ENCODE peak calls at places on chromosome 2, in four cellular contexts. C, V, K and R are unnamed samples.

GRCh38 chr2:96324716-96325037 is 440 bp upstream of the ITPRIPL1 start:
- DNase-seq in V (no peak), C (no peak), K (no peak), R (no peak)

GRCh38 chr2:181685150-181685688 is 4.9 kb upstream of the NEUROD1 start:
- DNase-seq in K (peak), V (no peak), C (peak), R (no peak)

GRCh38 chr2:26033270-26033768 is 565 bp upstream of the RAB10 start:
- DNase-seq in K (peak), C (peak), V (no peak), R (no peak)

GRCh38 chr2:237647176-237648015 is 20.0 kb downstream of the LRRFIP1 start:
- DNase-seq in C (no peak), K (no peak), V (peak), R (peak)

GRCh38 chr2:43139996-43140621 is 86.3 kb downstream of the ZFP36L2 start:
- DNase-seq in K (peak), C (no peak), V (peak), R (peak)

GRCh38 chr2:237242091-237242536 is 156.4 kb downstream of the COPS8 start:
- DNase-seq in C (no peak), V (no peak), K (no peak), R (no peak)

GRCh38 chr2:110115291-110116032 is at the start of gene MALL:
- DNase-seq in C (peak), V (no peak), K (no peak), R (no peak)

GRCh38 chr2:222708274-222708710 is 36.8 kb downstream of the MOGAT1 start:
- DNase-seq in V (peak), C (peak), K (peak), R (peak)

GRCh38 chr2:133569416-133569815 is 1.2 kb upstream of the NCKAP5 start:
- DNase-seq in V (no peak), C (no peak), K (no peak), R (no peak)

GRCh38 chr2:61469424-61470121 is 1.3 kb downstream of the USP34 start:
- DNase-seq in V (no peak), C (no peak), K (no peak), R (no peak)
- TF ChIP-seq POLR2A in V (no peak), C (no peak), K (no peak), R (no peak)

GRCh38 chr2:84115458-84115857 is 343.6 kb downstream of the SUCLG1 start:
- DNase-seq in C (no peak), K (no peak), V (no peak), R (no peak)

GRCh38 chr2:84116132-84116531 is 342.9 kb downstream of the SUCLG1 start:
- DNase-seq in C (no peak), V (no peak), K (no peak), R (no peak)
- TF ChIP-seq POLR2A in C (no peak), V (no peak), K (no peak), R (no peak)

GRCh38 chr2:189076572-189076971 is 102.4 kb downstream of the COL3A1 start:
- DNase-seq in C (peak), K (no peak), V (no peak), R (no peak)
- TF ChIP-seq POLR2A in C (no peak), K (no peak), V (no peak), R (no peak)

GRCh38 chr2:97651114-97651513 is 5.3 kb downstream of the COX5B start:
- DNase-seq in V (no peak), C (no peak), K (no peak), R (no peak)
- TF ChIP-seq POLR2A in V (no peak), C (no peak), K (no peak), R (no peak)

GRCh38 chr2:128032092-128032491 is 4.2 kb upstream of the SAP130 start:
- DNase-seq in C (no peak), K (no peak), V (no peak), R (no peak)

GRCh38 chr2:128028668-128029054 is 802 bp upstream of the SAP130 start:
- DNase-seq in V (no peak), K (no peak), C (no peak), R (no peak)

GRCh38 chr2:128027278-128027800 is 520 bp downstream of the SAP130 start:
- DNase-seq in K (peak), C (peak), V (peak), R (peak)

GRCh38 chr2:128027801-128028667 is at the start of gene SAP130:
- DNase-seq in C (peak), V (peak), K (peak), R (peak)

GRCh38 chr2:128026422-128027277 is 1.2 kb downstream of the SAP130 start:
- DNase-seq in C (no peak), V (no peak), K (no peak), R (no peak)
- TF ChIP-seq POLR2A in C (no peak), V (peak), K (no peak), R (peak)

GRCh38 chr2:40103590-40103989 is 324.5 kb upstream of the THUMPD2 start:
- DNase-seq in C (no peak), K (no peak), V (no peak), R (no peak)

GRCh38 chr2:40101076-40101688 is 322.1 kb upstream of the THUMPD2 start:
- DNase-seq in V (no peak), C (no peak), K (peak), R (no peak)

GRCh38 chr2:40105593-40105992 is 326.5 kb upstream of the THUMPD2 start:
- DNase-seq in V (no peak), C (no peak), K (no peak), R (no peak)

GRCh38 chr2:40106061-40106460 is 327.0 kb upstream of the THUMPD2 start:
- DNase-seq in V (no peak), C (no peak), K (no peak), R (no peak)

DNA sequence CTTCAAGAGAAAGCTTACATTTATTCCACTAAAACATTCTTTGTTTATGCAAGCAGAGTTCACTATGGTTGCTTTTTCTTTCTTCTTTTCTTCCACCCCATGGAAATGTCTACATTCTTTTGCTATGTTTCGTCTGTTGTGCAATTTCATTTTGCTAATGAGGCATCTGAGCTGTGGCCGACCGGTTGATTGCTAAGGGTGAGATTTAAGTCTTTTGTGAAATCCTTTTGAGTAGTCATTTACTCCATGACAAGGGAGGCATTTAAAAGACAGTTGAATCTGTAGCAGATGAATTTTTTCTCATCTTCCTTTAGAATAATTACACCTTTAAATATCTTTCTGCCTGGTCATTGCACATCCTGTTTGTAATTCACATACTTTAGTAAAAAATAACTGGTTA is 324.1 kb upstream of the THUMPD2 start:
- DNase-seq in K (no peak), C (no peak), V (no peak), R (no peak)
- TF ChIP-seq POLR2A in K (no peak), C (no peak), V (no peak), R (no peak)

DNA sequence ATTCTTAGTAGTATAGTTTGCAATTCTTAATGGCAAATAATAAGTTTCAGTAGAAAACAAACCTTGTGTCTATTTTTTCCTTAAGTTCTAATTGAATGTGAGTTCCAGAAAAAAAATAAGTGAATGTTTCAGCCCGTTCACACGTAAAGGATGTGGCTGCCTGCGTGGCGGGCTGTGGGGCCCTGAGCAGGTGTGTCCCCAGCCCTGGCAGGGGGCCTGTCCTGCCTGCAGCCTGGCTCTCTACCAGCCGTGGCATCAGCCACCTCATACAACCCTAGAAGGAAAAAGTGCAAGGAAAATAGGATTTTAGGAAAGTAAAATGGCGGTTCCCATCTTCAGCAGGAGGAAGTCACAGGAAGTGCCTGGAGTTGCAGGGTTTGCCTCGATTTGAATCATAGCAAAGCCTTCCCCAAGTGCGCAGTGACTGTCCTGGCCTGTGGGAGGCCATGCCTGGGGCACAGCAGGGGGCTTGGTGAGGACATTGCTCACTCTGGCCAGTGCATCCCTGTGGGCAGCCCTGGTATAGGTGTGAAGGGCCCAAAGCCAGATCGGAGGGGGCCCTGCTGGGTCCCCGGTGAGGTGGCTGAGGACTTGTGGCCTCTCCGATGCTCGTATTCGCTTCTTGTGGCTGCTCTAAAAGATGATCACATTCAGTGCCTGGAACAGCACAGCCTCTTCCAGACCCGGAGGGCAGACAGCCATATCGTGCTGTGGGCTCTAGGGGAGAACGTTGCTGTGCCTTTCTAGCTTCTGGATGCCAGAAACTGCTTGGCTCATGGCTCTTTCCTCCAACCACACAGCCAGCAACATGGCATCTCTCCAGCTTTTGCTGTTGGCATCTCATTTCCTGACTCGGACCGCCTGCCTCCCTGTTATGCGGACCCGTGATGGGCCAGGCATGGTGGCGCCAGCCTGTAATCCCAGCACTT is 12.6 kb downstream of the DTYMK start:
- DNase-seq in V (no peak), C (no peak), K (peak), R (no peak)
- TF ChIP-seq POLR2A in V (no peak), C (no peak), K (no peak), R (no peak)

DNA sequence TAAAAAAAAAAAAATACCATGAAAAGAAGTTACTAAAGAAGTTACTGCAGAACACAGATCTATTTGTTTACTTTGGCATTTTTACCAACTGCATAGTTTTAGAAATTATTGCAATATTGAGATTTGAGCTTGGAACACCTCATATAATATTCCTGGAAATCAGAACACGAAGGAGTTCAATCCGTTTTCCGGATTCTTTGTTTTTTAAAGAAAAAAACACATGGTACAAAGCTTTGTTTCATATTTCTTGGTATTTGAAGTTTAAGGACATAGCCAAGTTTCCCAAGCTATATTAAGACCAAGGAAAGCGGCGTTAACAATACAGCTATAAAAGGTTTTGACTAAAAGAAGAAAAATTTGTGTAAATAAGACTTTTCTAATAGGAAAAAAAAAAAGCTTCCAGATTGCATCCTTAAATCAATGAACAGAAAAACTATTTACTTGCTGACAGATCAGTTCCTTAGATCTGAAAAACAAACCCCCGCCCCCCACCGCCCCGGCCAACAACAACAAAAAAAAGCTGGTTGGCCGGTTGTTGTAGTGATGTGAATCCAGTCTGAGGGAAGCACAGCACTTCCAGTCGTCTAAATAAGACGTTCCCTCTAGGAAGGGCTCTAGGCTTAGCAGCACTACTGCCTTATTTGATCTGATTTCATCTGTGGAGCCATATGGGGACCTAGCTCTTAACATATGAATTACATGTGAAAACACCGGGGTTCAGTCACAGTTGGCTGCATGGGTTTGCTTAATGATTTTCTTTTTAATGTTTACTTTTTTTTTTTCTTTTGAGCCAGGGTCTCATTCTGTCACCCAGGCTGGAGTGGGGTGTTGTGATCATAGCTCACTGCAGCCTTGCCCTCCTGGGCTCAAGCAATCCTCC is 2.5 kb upstream of the RHOB start:
- DNase-seq in C (peak), K (no peak), V (peak), R (peak)
- TF ChIP-seq POLR2A in C (peak), K (no peak), V (peak), R (no peak)

GRCh38 chr2:27494284-27494943 is 586 bp downstream of the FNDC4 start:
- DNase-seq in V (peak), K (no peak), C (peak), R (no peak)

GRCh38 chr2:27495840-27496356 is 741 bp upstream of the GCKR start:
- DNase-seq in K (no peak), C (no peak), V (no peak), R (no peak)

GRCh38 chr2:27493948-27494283 is 1.1 kb downstream of the FNDC4 start:
- DNase-seq in V (no peak), K (no peak), C (no peak), R (no peak)

GRCh38 chr2:27496357-27497287 is at the start of gene GCKR:
- DNase-seq in C (peak), K (peak), V (no peak), R (peak)

DNA sequence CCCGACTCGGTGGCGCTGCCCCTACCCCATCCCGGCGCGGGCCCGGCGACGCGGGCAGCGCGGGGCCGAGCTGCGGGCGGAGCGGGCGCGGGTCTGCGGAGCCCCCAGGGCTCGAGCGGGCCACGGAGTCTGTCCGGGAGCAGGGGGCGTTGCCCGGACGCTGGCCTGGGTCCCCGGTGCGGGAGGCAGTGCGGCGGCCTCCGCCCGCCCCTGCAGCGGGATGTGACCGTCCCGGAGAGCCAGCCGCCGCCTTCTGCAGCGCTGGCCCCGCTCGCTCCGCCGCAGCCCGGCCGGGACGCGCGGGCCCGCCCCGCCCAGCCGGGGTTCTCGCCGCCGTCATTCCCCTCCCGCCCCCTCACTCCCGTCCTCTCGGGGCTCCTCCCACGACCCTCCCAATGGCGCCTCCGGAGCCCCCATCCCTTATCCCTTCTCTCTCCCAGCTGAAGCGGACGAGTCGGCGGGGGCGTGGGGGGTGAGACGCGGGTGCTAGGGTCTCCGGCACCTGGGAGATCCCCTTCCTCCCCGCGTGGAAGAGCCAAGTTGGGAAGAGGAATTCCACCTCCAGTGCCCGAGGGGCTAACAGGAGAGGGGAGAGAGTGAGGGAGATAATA is at the start of gene FNDC4:
- DNase-seq in V (no peak), C (peak), K (peak), R (no peak)
- TF ChIP-seq POLR2A in V (peak), C (no peak), K (no peak), R (no peak)

GRCh38 chr2:74499940-74500577 is 656 bp upstream of the LBX2 start:
- DNase-seq in V (no peak), K (no peak), C (no peak), R (no peak)

GRCh38 chr2:74497777-74498499 is 1.5 kb downstream of the LBX2 start:
- DNase-seq in K (no peak), C (no peak), V (no peak), R (peak)

GRCh38 chr2:74500578-74500946 is 1.2 kb upstream of the LBX2 start:
- DNase-seq in K (no peak), V (no peak), C (no peak), R (no peak)

GRCh38 chr2:74498500-74499268 is 719 bp downstream of the LBX2 start:
- DNase-seq in C (no peak), V (no peak), K (peak), R (peak)

DNA sequence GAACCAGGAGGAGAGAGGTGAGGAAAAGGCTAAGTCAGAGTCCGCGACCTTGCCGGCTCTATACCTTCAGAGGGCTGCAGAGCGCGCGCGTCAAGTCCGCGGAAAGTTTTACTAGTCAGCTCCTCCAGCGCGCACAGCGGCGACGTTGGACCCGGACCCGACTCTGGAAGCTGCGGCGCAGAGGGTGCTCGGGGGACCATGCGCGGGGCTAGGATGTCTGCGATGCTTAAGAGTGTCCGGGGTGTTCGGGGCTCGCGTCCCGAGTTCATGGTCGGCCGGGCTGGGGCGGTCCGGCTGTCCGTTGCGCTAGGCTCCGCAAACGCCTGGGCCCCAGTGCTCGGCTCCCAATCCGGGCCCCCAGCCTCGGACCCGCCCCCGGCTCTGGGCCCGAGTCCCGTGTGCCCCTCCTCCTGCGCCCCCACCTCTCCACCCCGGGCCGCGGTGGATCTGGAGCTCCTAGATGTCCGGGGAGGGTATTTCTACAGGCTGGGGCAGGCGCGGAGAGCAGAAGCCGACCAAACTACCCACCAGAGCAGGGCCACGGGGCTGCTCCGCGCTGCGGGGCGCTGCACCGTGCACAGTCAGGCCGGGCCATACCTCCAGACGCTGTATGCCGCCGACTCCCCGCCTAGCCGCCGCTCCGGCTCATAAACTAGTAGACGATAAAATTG is at the start of gene LBX2:
- DNase-seq in V (no peak), K (no peak), C (no peak), R (peak)
- TF ChIP-seq POLR2A in V (no peak), K (no peak), C (no peak), R (peak)